ENCODE peak calls at places on chromosome 21, in five cellular contexts. Z is WTC11, X is ELR, C is cardiac muscle cell, M is T-helper 2 cell. E is an unnamed sample.

GRCh38 chr21:46245213-46245915 is 16.8 kb upstream of the LSS start:
- DNase-seq in Z (no peak), C (no peak), X (no peak), M (no peak), E (no peak)

GRCh38 chr21:41784456-41785102 is 17.7 kb upstream of the RIPK4 start:
- DNase-seq in X (no peak), Z (no peak), M (no peak), C (no peak), E (no peak)

GRCh38 chr21:39161064-39161463 is 22.2 kb downstream of the PSMG1 start:
- DNase-seq in C (no peak), M (no peak), X (no peak), Z (no peak), E (no peak)

GRCh38 chr21:45324430-45325205 is 36.9 kb upstream of the POFUT2 start:
- DNase-seq in M (no peak), C (no peak), X (peak), Z (no peak), E (peak)

GRCh38 chr21:45336870-45337269 is 49.2 kb upstream of the POFUT2 start:
- DNase-seq in C (peak), M (no peak), X (no peak), Z (no peak), E (no peak)

GRCh38 chr21:41501919-41502318 is 6.0 kb downstream of the TMPRSS2 start:
- DNase-seq in C (no peak), Z (no peak), X (peak), M (no peak), E (peak)

GRCh38 chr21:46096997-46097825 is 701 bp upstream of the COL6A2 start:
- DNase-seq in X (no peak), Z (peak), M (no peak), C (no peak), E (no peak)

GRCh38 chr21:30718239-30718909 is at the start of gene KRTAP21-3:
- DNase-seq in Z (no peak), X (no peak), M (no peak), C (no peak), E (peak)

GRCh38 chr21:42221581-42222345 is 2.8 kb downstream of the ABCG1 start:
- DNase-seq in M (no peak), Z (no peak), C (peak), X (no peak), E (peak)

GRCh38 chr21:35147439-35147838 is 98.3 kb upstream of the RUNX1 start:
- DNase-seq in C (no peak), M (no peak), Z (no peak), X (peak), E (no peak)

GRCh38 chr21:41428847-41429246 is 2.8 kb downstream of the MX1 start:
- DNase-seq in Z (no peak), X (no peak), C (no peak), M (no peak), E (no peak)

GRCh38 chr21:46428987-46429710 is 29.5 kb upstream of the DIP2A start:
- DNase-seq in M (no peak), C (no peak), X (no peak), Z (no peak), E (no peak)

GRCh38 chr21:41295721-41296254 is 20.8 kb upstream of the FAM3B start:
- DNase-seq in M (no peak), C (no peak), Z (no peak), X (no peak), E (no peak)

GRCh38 chr21:37419228-37419906 is 52.8 kb downstream of the DYRK1A start:
- DNase-seq in M (no peak), C (no peak), X (no peak), Z (no peak), E (no peak)

GRCh38 chr21:29499734-29500343 is 201.1 kb downstream of the BACH1 start:
- DNase-seq in M (no peak), X (peak), Z (peak), C (peak), E (peak)

GRCh38 chr21:44958471-44959191 is 18.8 kb downstream of the SLX9 start:
- DNase-seq in Z (no peak), C (peak), M (no peak), X (no peak), E (no peak)

GRCh38 chr21:27219068-27219467 is 252.2 kb upstream of the ADAMTS5 start:
- DNase-seq in M (no peak), X (peak), Z (no peak), C (peak), E (peak)

GRCh38 chr21:15894596-15894995 is 164.8 kb downstream of the USP25 start:
- DNase-seq in M (no peak), X (peak), C (peak), Z (no peak), E (no peak)

GRCh38 chr21:42299324-42300044 is 15.7 kb downstream of the TFF3 start:
- DNase-seq in X (no peak), M (no peak), Z (no peak), C (peak), E (peak)

GRCh38 chr21:31665397-31665796 is 5.9 kb downstream of the SOD1 start:
- DNase-seq in C (peak), Z (no peak), M (no peak), X (no peak), E (peak)

GRCh38 chr21:36860736-36861594 is 105.5 kb downstream of the HLCS start:
- DNase-seq in X (peak), C (peak), Z (no peak), M (no peak), E (peak)

GRCh38 chr21:45451771-45452182 is 46.8 kb downstream of the COL18A1 start:
- DNase-seq in X (no peak), Z (no peak), M (no peak), C (no peak), E (no peak)

GRCh38 chr21:34180826-34181359 is 107.5 kb downstream of the MRPS6 start:
- DNase-seq in X (no peak), Z (no peak), M (no peak), C (no peak), E (no peak)

GRCh38 chr21:46188226-46189212 is 4.3 kb upstream of the SPATC1L start:
- DNase-seq in Z (no peak), X (peak), M (no peak), C (peak), E (peak)

GRCh38 chr21:35664683-35665082 is 395.6 kb downstream of the SETD4 start:
- DNase-seq in Z (no peak), M (no peak), X (peak), C (no peak), E (no peak)

GRCh38 chr21:46002841-46003574 is 21.4 kb downstream of the COL6A1 start:
- DNase-seq in Z (no peak), X (no peak), C (no peak), M (no peak), E (no peak)

GRCh38 chr21:25682382-25682781 is 43.3 kb downstream of the JAM2 start:
- DNase-seq in Z (peak), C (no peak), M (no peak), X (no peak), E (no peak)

GRCh38 chr21:38343691-38344090 is 86.9 kb downstream of the KCNJ15 start:
- DNase-seq in Z (no peak), C (peak), M (no peak), X (no peak), E (peak)

GRCh38 chr21:44539991-44540666 is at the start of gene KRTAP10-1:
- DNase-seq in X (no peak), C (no peak), Z (no peak), M (no peak), E (no peak)

GRCh38 chr21:41901099-41901498 is 22.0 kb upstream of the PRDM15 start:
- DNase-seq in M (no peak), C (no peak), Z (no peak), X (no peak), E (no peak)

GRCh38 chr21:45843426-45843825 is 138.1 kb upstream of the COL6A1 start:
- DNase-seq in M (no peak), X (no peak), Z (no peak), C (no peak), E (no peak)

GRCh38 chr21:16241500-16241963 is 511.8 kb downstream of the USP25 start:
- DNase-seq in M (no peak), Z (peak), X (peak), C (peak), E (no peak)

GRCh38 chr21:16533692-16534407 is 804.1 kb downstream of the USP25 start:
- DNase-seq in M (no peak), Z (no peak), X (no peak), C (no peak), E (no peak)

GRCh38 chr21:42063206-42063577 is 7.9 kb upstream of the UMODL1 start:
- DNase-seq in X (no peak), M (no peak), C (no peak), Z (no peak), E (no peak)

GRCh38 chr21:42962360-42963007 is 11.9 kb upstream of the PKNOX1 start:
- DNase-seq in M (no peak), C (no peak), Z (no peak), X (no peak), E (no peak)

GRCh38 chr21:27277122-27277521 is 310.2 kb upstream of the ADAMTS5 start:
- DNase-seq in X (no peak), Z (no peak), C (peak), M (no peak), E (no peak)